ENCODE peak calls at places on chromosomes 5 and 9, in eight cellular contexts. U is pancreas; F is ascending aorta; S is IMR-90; P is CD8-positive, alpha-beta T cell; I is fibroblast of villous mesenchyme; G is foreskin keratinocyte; H is AG09309. E is an unnamed sample.

GRCh38 chr5:172887735-172888134 is 53.7 kb downstream of the ERGIC1 start:
- DNase-seq in S (peak), H (no peak), G (no peak), P (no peak), F (no peak), U (no peak), I (peak), E (peak)

GRCh38 chr5:147098233-147098790 is 136.5 kb upstream of the STK32A start:
- DNase-seq in S (peak), G (no peak), F (no peak), P (no peak), U (peak), H (peak), I (peak), E (no peak)

GRCh38 chr5:135135530-135136201 is 101.6 kb upstream of the PITX1 start:
- DNase-seq in H (peak), F (no peak), S (peak), I (peak), G (no peak), P (no peak), U (no peak), E (no peak)

GRCh38 chr9:123651273-123651672 is 278.7 kb downstream of the DENND1A start:
- DNase-seq in S (no peak), I (no peak), H (no peak), U (no peak), G (no peak), F (no peak), P (no peak), E (no peak)

GRCh38 chr9:27033815-27034403 is 28.4 kb upstream of the LRRC19 start:
- DNase-seq in I (peak), S (peak), P (peak), F (no peak), G (peak), H (peak), U (no peak), E (no peak)

GRCh38 chr5:3432135-3432534 is 163.5 kb upstream of the IRX1 start:
- DNase-seq in S (no peak), F (no peak), P (no peak), I (no peak), H (no peak), U (no peak), G (no peak), E (no peak)

GRCh38 chr5:35183243-35183955 is 46.9 kb downstream of the PRLR start:
- DNase-seq in H (no peak), I (peak), F (no peak), G (peak), U (peak), S (peak), P (no peak), E (no peak)

GRCh38 chr5:167440846-167441245 is 850.6 kb upstream of the WWC1 start:
- DNase-seq in I (no peak), G (no peak), U (no peak), F (no peak), H (no peak), S (no peak), P (no peak), E (no peak)

GRCh38 chr5:154840435-154841272 is 9.7 kb downstream of the FAXDC2 start:
- DNase-seq in P (no peak), F (no peak), G (no peak), H (no peak), U (no peak), S (no peak), I (no peak), E (no peak)

GRCh38 chr5:27308151-27308550 is 269.8 kb upstream of the CDH9 start:
- DNase-seq in U (no peak), H (no peak), I (no peak), P (no peak), S (peak), G (peak), F (no peak), E (no peak)

GRCh38 chr9:114629563-114630090 is 18.5 kb downstream of the TMEM268 start:
- DNase-seq in U (no peak), F (no peak), S (peak), P (no peak), G (no peak), H (no peak), I (no peak), E (no peak)

GRCh38 chr5:53469946-53470687 is 10.3 kb upstream of the FST start:
- DNase-seq in H (no peak), U (no peak), G (peak), S (peak), F (no peak), P (no peak), I (no peak), E (no peak)

GRCh38 chr5:15515229-15515628 is 15.2 kb downstream of the FBXL7 start:
- DNase-seq in H (no peak), G (no peak), F (no peak), U (no peak), I (no peak), P (no peak), S (no peak), E (no peak)

GRCh38 chr5:158737536-158738027 is 362.1 kb downstream of the EBF1 start:
- DNase-seq in I (no peak), P (no peak), U (no peak), H (no peak), S (no peak), G (no peak), F (no peak), E (no peak)

GRCh38 chr5:62000646-62001045 is 305.4 kb upstream of the KIF2A start:
- DNase-seq in G (no peak), S (no peak), H (no peak), P (no peak), F (no peak), I (no peak), U (no peak), E (no peak)

GRCh38 chr5:173891367-173891766 is 3.2 kb downstream of the CPEB4 start:
- DNase-seq in F (no peak), H (no peak), G (no peak), I (no peak), P (no peak), U (no peak), S (no peak), E (no peak)

GRCh38 chr9:105157178-105157583 is 87.3 kb upstream of the SLC44A1 start:
- DNase-seq in H (peak), U (peak), S (peak), P (peak), I (peak), F (no peak), G (peak), E (no peak)

GRCh38 chr9:8140557-8140956 is 341.0 kb upstream of the DMAC1 start:
- DNase-seq in S (no peak), H (no peak), F (no peak), U (no peak), P (no peak), G (no peak), I (no peak), E (no peak)

GRCh38 chr5:1762878-1763547 is 36.6 kb downstream of the MRPL36 start:
- DNase-seq in U (no peak), P (no peak), F (no peak), H (no peak), S (no peak), G (no peak), I (no peak), E (peak)

GRCh38 chr9:6667633-6668280 is 22.2 kb upstream of the GLDC start:
- DNase-seq in F (no peak), P (no peak), S (peak), I (peak), H (no peak), G (peak), U (no peak), E (no peak)

GRCh38 chr5:160011471-160011870 is 2.5 kb downstream of the TTC1 start:
- DNase-seq in F (no peak), P (no peak), I (no peak), G (peak), S (no peak), H (no peak), U (no peak), E (no peak)

GRCh38 chr5:170404398-170404797 is 15.2 kb upstream of the KCNMB1 start:
- DNase-seq in U (no peak), F (peak), P (no peak), I (no peak), S (no peak), H (no peak), G (no peak), E (no peak)

GRCh38 chr5:170402508-170402907 is 13.3 kb upstream of the KCNMB1 start:
- DNase-seq in P (no peak), G (no peak), F (no peak), I (no peak), H (no peak), U (no peak), S (no peak), E (no peak)

GRCh38 chr5:170405822-170406221 is 16.7 kb upstream of the KCNMB1 start:
- DNase-seq in P (no peak), I (no peak), G (no peak), U (no peak), S (no peak), F (no peak), H (no peak), E (no peak)

GRCh38 chr5:170407062-170407461 is 17.9 kb upstream of the KCNMB1 start:
- DNase-seq in I (no peak), G (no peak), P (no peak), S (no peak), H (no peak), F (no peak), U (no peak), E (no peak)

DNA sequence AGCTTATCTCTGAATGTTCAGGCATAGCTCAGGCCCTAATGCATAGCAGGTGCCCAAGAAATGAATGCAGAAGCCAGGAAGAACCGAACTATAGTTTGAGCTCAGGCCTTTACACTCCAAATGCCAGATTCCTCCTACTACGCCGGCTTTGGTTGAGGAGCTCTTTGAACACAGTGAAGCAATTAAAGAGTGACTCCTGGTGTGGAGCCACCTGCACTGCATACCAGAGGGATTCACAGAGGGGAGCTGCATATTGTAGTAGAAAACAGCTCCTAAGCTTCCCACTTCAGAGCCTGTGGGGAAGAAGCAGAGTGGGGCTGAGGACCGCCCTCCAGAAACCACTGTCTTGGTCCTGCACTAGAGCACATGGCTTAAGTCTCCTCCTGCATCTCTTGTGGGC is 14.5 kb upstream of the KCNMB1 start:
- DNase-seq in H (no peak), S (no peak), P (no peak), F (no peak), G (no peak), U (no peak), I (no peak), E (no peak)
- TF ChIP-seq CTCF in H (no peak), S (no peak), P (no peak), F (no peak), G (no peak), U (no peak), I (no peak), E (no peak)

DNA sequence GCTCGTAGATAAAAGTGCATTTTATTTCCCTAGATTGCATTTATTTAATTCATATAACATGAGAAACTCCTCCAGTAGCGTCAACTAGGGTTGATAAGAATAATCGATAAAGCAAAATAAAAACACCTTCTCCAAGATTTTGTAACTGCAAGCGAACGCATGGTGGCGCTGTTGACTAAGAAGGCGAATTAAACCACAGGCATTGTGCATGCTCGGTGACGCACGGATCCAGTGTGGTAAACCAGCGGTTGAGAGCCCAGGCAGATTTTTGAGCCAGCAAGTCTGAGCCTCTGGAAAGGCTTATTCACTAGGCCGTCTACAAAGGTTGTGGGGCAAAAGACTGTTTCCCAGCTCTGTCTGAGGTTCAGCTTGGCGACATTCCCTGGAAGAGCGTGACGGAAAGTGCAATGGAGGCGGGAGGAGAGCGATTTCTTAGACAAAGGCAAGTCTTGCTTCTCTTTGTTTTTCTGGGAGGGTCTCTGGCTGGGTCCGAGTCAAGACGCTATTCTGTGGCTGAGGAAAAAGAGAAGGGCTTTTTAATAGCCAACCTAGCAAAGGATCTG is at the start of gene PCDHB3:
- DNase-seq in S (peak), I (peak), U (no peak), G (no peak), F (no peak), H (peak), P (no peak), E (no peak)
- TF ChIP-seq CTCF in S (peak), I (peak), U (no peak), G (peak), F (peak), H (peak), P (no peak), E (no peak)

GRCh38 chr9:79431019-79431679 is 140.6 kb upstream of the TLE4 start:
- DNase-seq in U (no peak), I (no peak), F (no peak), H (no peak), G (no peak), P (no peak), S (no peak), E (no peak)

GRCh38 chr9:79430599-79430998 is 141.2 kb upstream of the TLE4 start:
- DNase-seq in P (no peak), G (no peak), S (no peak), H (no peak), I (no peak), F (no peak), U (no peak), E (no peak)

GRCh38 chr9:79428422-79428821 is 143.3 kb upstream of the TLE4 start:
- DNase-seq in H (no peak), I (no peak), G (no peak), U (no peak), F (no peak), S (no peak), P (no peak), E (no peak)

DNA sequence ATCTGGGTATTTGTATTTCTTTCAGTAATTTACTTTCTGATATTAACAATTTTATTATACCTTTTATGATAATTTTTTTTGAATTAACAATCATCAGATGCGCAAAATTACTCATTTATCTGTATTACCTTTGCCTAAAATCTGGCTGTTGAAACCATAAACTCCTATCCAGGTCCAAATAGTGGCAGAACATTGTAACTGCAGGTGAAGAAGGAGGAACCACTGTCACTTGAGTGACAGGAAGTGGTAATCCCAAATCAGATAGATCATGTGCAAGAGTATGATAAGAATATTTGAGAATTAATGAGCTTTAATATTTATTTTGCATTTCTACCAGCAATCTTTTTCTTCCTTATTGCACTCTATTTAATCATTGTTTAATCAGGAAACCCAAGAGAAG is 139.3 kb upstream of the TLE4 start:
- DNase-seq in I (no peak), S (no peak), P (no peak), G (no peak), F (no peak), U (no peak), H (no peak), E (no peak)
- TF ChIP-seq CTCF in I (no peak), S (no peak), P (no peak), G (no peak), F (no peak), U (no peak), H (no peak), E (no peak)

DNA sequence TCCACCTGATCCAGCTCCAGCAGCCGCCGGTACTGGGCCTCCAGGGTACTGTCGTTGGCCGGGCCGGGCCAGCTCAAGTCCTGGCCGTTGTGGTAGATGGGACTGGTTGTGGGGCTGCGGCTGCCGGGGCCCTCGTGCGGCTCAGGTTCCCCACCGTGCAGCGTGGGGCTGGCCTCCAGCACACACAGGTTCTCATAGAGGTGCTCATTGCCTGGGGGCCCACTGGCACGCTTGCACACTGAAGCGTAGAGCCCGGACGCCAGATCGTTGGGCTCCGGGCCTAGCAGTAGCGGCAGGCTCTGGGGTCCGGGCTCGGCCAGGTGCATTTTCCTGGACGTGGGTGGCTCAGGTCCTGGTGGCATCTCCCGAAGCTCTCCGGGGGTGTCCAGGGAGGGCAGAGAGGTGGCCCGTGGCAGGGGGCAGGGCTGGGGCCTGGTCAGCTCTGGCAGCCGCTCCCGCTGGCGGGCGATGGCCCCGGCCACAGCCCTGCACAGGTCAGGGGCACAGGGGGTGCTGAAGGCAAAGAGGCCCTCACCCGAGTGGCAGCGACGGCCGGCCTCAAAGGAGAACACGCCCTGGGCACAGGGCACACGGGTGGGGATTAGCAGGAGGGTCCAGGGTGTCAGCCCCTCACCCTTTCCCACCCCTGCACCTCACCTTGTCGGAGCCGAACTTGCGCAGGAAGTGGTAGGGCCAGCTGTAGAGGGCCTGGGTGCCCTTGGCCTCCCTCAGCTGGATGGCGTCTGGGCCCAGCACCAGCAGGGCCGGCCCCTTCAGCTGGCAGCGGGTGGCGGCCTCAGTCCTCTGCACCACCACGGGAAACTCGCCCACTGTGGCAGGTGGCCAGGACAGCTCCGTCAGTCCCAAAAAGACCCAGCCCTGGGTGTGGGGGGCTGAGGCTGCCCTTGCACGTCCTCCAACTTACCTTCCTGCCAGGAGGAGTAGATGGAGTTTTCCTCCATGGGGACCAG is 5.3 kb downstream of the DOK3 start:
- DNase-seq in I (no peak), P (no peak), S (no peak), U (no peak), G (no peak), H (no peak), F (no peak), E (no peak)
- TF ChIP-seq CTCF in I (no peak), P (no peak), S (no peak), U (no peak), G (no peak), H (no peak), F (no peak), E (no peak)

DNA sequence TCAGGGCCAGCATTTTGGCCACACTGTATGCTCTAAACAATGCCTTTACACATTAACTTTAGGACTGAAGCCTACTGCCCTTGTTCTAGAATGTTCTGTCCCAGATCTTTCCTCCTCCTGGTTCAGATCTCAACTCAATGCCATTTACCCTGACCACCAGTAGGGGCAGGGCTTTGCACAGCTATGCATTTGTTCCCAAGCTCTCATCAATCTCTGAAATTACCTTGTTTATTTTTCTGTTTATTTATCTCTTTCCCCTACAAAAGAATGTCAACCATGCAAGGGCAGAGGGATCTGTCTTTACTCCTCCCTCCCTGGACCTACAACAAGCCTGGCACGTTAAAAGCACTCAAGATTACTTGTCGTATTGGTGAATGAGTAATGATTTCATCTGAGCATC is 612.9 kb downstream of the BNC2 start:
- DNase-seq in P (no peak), H (no peak), G (no peak), U (no peak), I (peak), S (no peak), F (no peak), E (no peak)
- TF ChIP-seq CTCF in P (no peak), H (peak), G (peak), U (no peak), I (peak), S (peak), F (peak), E (peak)

DNA sequence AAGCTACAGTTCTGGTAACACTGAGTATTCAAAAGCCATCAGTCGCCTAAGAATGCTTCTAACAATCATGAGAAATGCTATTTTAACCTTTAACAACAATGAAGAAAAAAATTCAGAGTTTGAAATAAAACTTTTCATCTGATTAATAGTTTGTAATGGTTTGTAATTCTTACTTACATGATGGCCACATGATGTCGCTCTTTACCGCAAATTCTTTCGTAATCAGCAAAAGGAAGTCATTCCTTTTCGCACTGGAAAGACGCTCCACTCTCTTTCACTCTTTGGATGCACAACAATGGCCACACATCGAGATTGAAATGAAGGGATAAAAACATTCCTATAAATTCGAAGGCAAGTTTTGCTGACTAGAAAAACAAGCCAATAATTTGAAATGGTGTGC is at the start of gene PCDHA7:
- DNase-seq in I (peak), G (no peak), U (no peak), S (peak), P (no peak), H (no peak), F (no peak), E (no peak)
- TF ChIP-seq CTCF in I (no peak), G (peak), U (no peak), S (peak), P (no peak), H (no peak), F (no peak), E (no peak)

DNA sequence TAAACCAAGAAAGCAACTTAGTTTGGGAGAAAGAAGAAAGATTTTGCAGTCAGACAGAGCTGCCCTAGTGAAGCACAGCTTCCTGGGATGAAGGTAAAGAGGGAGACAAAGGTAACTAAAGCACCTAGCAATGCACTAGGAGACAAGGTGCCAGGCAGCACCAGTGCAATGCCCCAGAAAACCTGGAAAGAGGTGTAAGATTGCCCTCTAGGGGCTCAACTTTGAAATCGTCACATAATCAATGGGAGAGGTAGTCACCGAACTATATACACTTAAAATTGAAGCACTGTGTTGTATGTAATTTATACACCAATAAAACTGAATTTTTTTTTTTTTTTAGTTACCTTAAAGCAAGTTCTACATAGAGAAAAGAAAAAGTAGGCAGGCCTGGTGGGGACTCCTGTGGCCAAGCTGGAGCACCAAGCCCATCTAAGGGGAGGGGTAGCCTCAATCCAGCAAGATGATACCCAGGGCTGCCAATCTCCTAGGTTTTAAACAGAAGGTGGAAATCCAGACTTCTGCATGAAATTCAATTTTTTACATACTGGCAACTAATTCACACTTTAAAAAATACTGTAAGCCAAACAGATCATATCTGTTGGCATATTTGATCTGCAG is 48.2 kb downstream of the CDK5RAP2 start:
- DNase-seq in S (peak), F (no peak), P (no peak), U (no peak), G (peak), H (no peak), I (peak), E (no peak)
- TF ChIP-seq CTCF in S (peak), F (no peak), P (no peak), U (no peak), G (peak), H (peak), I (peak), E (no peak)